ENCODE peak calls at places on chromosome 17, in seven cellular contexts. One of them, this sample, is unnamed.
A peak's percentile ranks its signal among the peaks of the same experiment; 100 is the strongest.

GRCh38 chr17:5587431-5588032 is 3.2 kb upstream of the NLRP1 start:
- DNase-seq in uterus: no peak
- DNase-seq in AG04450: peak; percentile 61
- DNase-seq in PC-3: peak; percentile 79
- DNase-seq in colonic mucosa: peak; percentile 45
- DNase-seq in upper lobe of right lung: no peak
- DNase-seq in A673: peak; percentile 88
- DNase-seq in this sample: peak; percentile 25

GRCh38 chr17:6508519-6509294 is 47.6 kb downstream of the PITPNM3 start:
- DNase-seq in uterus: no peak
- DNase-seq in AG04450: no peak
- DNase-seq in PC-3: no peak
- DNase-seq in colonic mucosa: no peak
- DNase-seq in upper lobe of right lung: peak; percentile 37
- DNase-seq in A673: no peak
- DNase-seq in this sample: peak; percentile 4

GRCh38 chr17:61799812-61800484 is 63.4 kb downstream of the BRIP1 start:
- DNase-seq in uterus: no peak
- DNase-seq in AG04450: no peak
- DNase-seq in PC-3: no peak
- DNase-seq in colonic mucosa: no peak
- DNase-seq in upper lobe of right lung: no peak
- DNase-seq in A673: no peak
- DNase-seq in this sample: no peak

GRCh38 chr17:4565209-4566141 is 5.1 kb upstream of the GGT6 start:
- DNase-seq in uterus: peak; percentile 52
- DNase-seq in AG04450: peak; percentile 38
- DNase-seq in PC-3: peak; percentile 74
- DNase-seq in colonic mucosa: peak; percentile 82
- DNase-seq in upper lobe of right lung: peak; percentile 71
- DNase-seq in A673: peak; percentile 88
- DNase-seq in this sample: peak; percentile 51

GRCh38 chr17:67511012-67511411 is 133.9 kb downstream of the PITPNC1 start:
- DNase-seq in uterus: no peak
- DNase-seq in AG04450: no peak
- DNase-seq in PC-3: peak; percentile 76
- DNase-seq in colonic mucosa: no peak
- DNase-seq in upper lobe of right lung: no peak
- DNase-seq in A673: no peak
- DNase-seq in this sample: no peak

GRCh38 chr17:48578616-48579560 is 738 bp upstream of the HOXB4 start:
- DNase-seq in uterus: no peak
- DNase-seq in AG04450: no peak
- DNase-seq in PC-3: no peak
- DNase-seq in colonic mucosa: no peak
- DNase-seq in upper lobe of right lung: no peak
- DNase-seq in A673: no peak
- DNase-seq in this sample: no peak

GRCh38 chr17:56834380-56835258 is 668 bp downstream of the DGKE start:
- DNase-seq in uterus: peak; percentile 52
- DNase-seq in AG04450: no peak
- DNase-seq in PC-3: peak; percentile 70
- DNase-seq in colonic mucosa: peak; percentile 72
- DNase-seq in upper lobe of right lung: peak; percentile 79
- DNase-seq in A673: no peak
- DNase-seq in this sample: peak; percentile 65

GRCh38 chr17:30554839-30555751 is 77.9 kb downstream of the GOSR1 start:
- DNase-seq in uterus: no peak
- DNase-seq in AG04450: no peak
- DNase-seq in PC-3: peak; percentile 34
- DNase-seq in colonic mucosa: no peak
- DNase-seq in upper lobe of right lung: peak; percentile 59
- DNase-seq in A673: no peak
- DNase-seq in this sample: no peak

GRCh38 chr17:38418069-38418692 is 10.1 kb upstream of the ARHGAP23 start:
- DNase-seq in uterus: no peak
- DNase-seq in AG04450: no peak
- DNase-seq in PC-3: no peak
- DNase-seq in colonic mucosa: no peak
- DNase-seq in upper lobe of right lung: no peak
- DNase-seq in A673: no peak
- DNase-seq in this sample: no peak

GRCh38 chr17:1177099-1177996 is 2.4 kb downstream of the ABR start:
- DNase-seq in uterus: peak; percentile 49
- DNase-seq in AG04450: no peak
- DNase-seq in PC-3: peak; percentile 19
- DNase-seq in colonic mucosa: no peak
- DNase-seq in upper lobe of right lung: no peak
- DNase-seq in A673: peak; percentile 56
- DNase-seq in this sample: no peak

GRCh38 chr17:78724999-78725398 is 57.1 kb downstream of the CYTH1 start:
- DNase-seq in uterus: no peak
- DNase-seq in AG04450: no peak
- DNase-seq in PC-3: no peak
- DNase-seq in colonic mucosa: no peak
- DNase-seq in upper lobe of right lung: no peak
- DNase-seq in A673: no peak
- DNase-seq in this sample: no peak

GRCh38 chr17:80261159-80261894 is 675 bp downstream of the RNF213 start:
- DNase-seq in uterus: peak; percentile 59
- DNase-seq in AG04450: no peak
- DNase-seq in PC-3: peak; percentile 81
- DNase-seq in colonic mucosa: peak; percentile 79
- DNase-seq in upper lobe of right lung: peak; percentile 84
- DNase-seq in A673: peak; percentile 92
- DNase-seq in this sample: peak; percentile 69

GRCh38 chr17:62668091-62668804 is 40.8 kb downstream of the MRC2 start:
- DNase-seq in uterus: no peak
- DNase-seq in AG04450: no peak
- DNase-seq in PC-3: peak; percentile 66
- DNase-seq in colonic mucosa: no peak
- DNase-seq in upper lobe of right lung: peak; percentile 35
- DNase-seq in A673: peak; percentile 48
- DNase-seq in this sample: no peak

GRCh38 chr17:71436479-71436878 is 684.3 kb upstream of the SOX9 start:
- DNase-seq in uterus: no peak
- DNase-seq in AG04450: no peak
- DNase-seq in PC-3: peak; percentile 52
- DNase-seq in colonic mucosa: no peak
- DNase-seq in upper lobe of right lung: no peak
- DNase-seq in A673: no peak
- DNase-seq in this sample: no peak
- H3K27me3 ChIP-seq in uterus: no peaks in the 10 kb centered on the region
- H3K27me3 ChIP-seq in AG04450: no peaks in the 10 kb centered on the region
- H3K27me3 ChIP-seq in PC-3: no peaks in the 10 kb centered on the region
- H3K27me3 ChIP-seq in colonic mucosa: no peaks in the 10 kb centered on the region
- H3K27me3 ChIP-seq in upper lobe of right lung: no peaks in the 10 kb centered on the region
- H3K27me3 ChIP-seq in A673: no peaks in the 10 kb centered on the region
- H3K27me3 ChIP-seq in this sample: no peaks in the 10 kb centered on the region

GRCh38 chr17:76449126-76449525 is 3.8 kb downstream of the UBE2O start:
- DNase-seq in uterus: no peak
- DNase-seq in AG04450: no peak
- DNase-seq in PC-3: no peak
- DNase-seq in colonic mucosa: no peak
- DNase-seq in upper lobe of right lung: no peak
- DNase-seq in A673: no peak
- DNase-seq in this sample: no peak
- H3K27ac ChIP-seq in uterus: no peak overlapping the region
- H3K27ac ChIP-seq in AG04450: no peak overlapping the region
- H3K27ac ChIP-seq in PC-3: no peak overlapping the region
- H3K27ac ChIP-seq in colonic mucosa: no peak overlapping the region
- H3K27ac ChIP-seq in upper lobe of right lung: no peak overlapping the region
- H3K27ac ChIP-seq in A673: no peak overlapping the region
- H3K27ac ChIP-seq in this sample: no peak overlapping the region

GRCh38 chr17:82416771-82417170 is 1.4 kb upstream of the HEXD start:
- DNase-seq in uterus: no peak
- DNase-seq in AG04450: no peak
- DNase-seq in PC-3: peak; percentile 23
- DNase-seq in colonic mucosa: no peak
- DNase-seq in upper lobe of right lung: no peak
- DNase-seq in A673: no peak
- DNase-seq in this sample: no peak

GRCh38 chr17:82415786-82416185 is 2.4 kb upstream of the HEXD start:
- DNase-seq in uterus: no peak
- DNase-seq in AG04450: no peak
- DNase-seq in PC-3: no peak
- DNase-seq in colonic mucosa: no peak
- DNase-seq in upper lobe of right lung: no peak
- DNase-seq in A673: no peak
- DNase-seq in this sample: no peak

GRCh38 chr17:82419471-82419995 is 1.1 kb upstream of the OGFOD3 start:
- DNase-seq in uterus: no peak
- DNase-seq in AG04450: no peak
- DNase-seq in PC-3: peak; percentile 7
- DNase-seq in colonic mucosa: no peak
- DNase-seq in upper lobe of right lung: no peak
- DNase-seq in A673: no peak
- DNase-seq in this sample: no peak

GRCh38 chr17:82416264-82416663 is 1.9 kb upstream of the HEXD start:
- DNase-seq in uterus: no peak
- DNase-seq in AG04450: no peak
- DNase-seq in PC-3: no peak
- DNase-seq in colonic mucosa: no peak
- DNase-seq in upper lobe of right lung: no peak
- DNase-seq in A673: no peak
- DNase-seq in this sample: no peak

DNA sequence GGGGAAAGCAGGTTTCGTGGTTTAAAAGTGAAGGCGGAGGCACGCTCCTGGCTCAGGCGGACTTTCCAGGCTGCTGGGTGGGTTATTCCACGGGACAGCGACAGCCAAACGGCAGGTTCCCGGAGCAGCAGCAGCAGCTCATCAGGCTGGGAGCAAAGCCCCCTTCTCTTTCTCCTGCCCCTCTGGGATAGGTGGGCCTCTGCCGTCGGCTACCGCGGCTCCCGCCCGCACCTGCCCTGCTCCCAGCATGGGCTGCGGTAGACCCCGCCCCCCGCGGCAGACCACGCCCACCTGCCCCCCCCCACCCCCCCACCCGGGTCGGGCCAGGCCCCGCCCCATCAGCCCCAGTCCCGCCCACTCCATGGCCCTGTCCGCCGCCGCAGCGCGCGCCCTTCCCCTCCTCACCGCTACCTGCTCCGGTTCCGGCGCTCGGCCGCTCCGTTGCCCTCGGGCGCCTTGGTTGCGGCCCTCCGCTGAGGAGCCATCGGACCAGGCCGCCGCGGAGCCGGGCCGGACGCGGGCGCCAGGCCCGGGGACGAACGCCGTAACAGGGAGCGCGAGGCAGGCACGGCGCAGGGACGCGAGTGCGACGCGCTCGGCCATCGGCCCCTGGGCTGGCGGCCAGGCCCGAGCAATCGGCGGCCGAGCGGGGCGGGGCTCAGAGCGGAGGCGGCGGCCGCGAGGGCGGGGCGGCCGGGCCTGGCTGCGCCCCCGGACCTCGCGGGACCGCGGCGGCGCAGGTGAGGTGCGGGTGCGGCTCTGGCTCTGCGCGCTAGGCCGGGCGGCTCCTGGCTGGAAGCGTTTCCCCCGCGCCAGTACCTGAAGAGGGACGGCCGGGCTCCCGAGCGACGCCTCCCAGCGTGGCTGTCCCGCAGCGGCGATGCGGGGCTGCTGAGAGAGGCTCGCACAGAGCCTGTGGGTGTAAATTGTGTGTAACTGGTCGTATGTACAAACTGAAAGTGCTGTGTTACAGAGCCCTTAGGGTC is at the start of the genes HEXD and OGFOD3:
- DNase-seq in uterus: peak; percentile 84
- DNase-seq in AG04450: no peak
- DNase-seq in PC-3: peak; percentile 91
- DNase-seq in colonic mucosa: peak; percentile 83
- DNase-seq in upper lobe of right lung: peak; percentile 94
- DNase-seq in A673: peak; percentile 91
- DNase-seq in this sample: peak; percentile 85
- TF ChIP-seq CTCF in uterus: peak; percentile 13
- TF ChIP-seq CTCF in AG04450: no peak
- TF ChIP-seq CTCF in PC-3: no peak
- TF ChIP-seq CTCF in colonic mucosa: no peak
- TF ChIP-seq CTCF in upper lobe of right lung: no peak
- TF ChIP-seq CTCF in A673: no peak
- TF ChIP-seq CTCF in this sample: no peak

GRCh38 chr17:28972437-28972836 is 21.1 kb upstream of the PHF12 start:
- DNase-seq in uterus: no peak
- DNase-seq in AG04450: no peak
- DNase-seq in PC-3: no peak
- DNase-seq in colonic mucosa: no peak
- DNase-seq in upper lobe of right lung: no peak
- DNase-seq in A673: no peak
- DNase-seq in this sample: no peak
- H3K27me3 ChIP-seq in uterus: no peaks in the 10 kb centered on the region
- H3K27me3 ChIP-seq in AG04450: peaks cover 70% of the 10 kb centered on the region
- H3K27me3 ChIP-seq in PC-3: peaks cover 5% of the 10 kb centered on the region
- H3K27me3 ChIP-seq in colonic mucosa: no peaks in the 10 kb centered on the region
- H3K27me3 ChIP-seq in upper lobe of right lung: no peaks in the 10 kb centered on the region
- H3K27me3 ChIP-seq in A673: no peaks in the 10 kb centered on the region
- H3K27me3 ChIP-seq in this sample: no peaks in the 10 kb centered on the region